ENCODE peak calls at places on chromosomes 16 and 17, in six cellular contexts. E is ureter; X is stimulated activated CD8-positive, alpha-beta memory T cell treated with anti-CD3 and anti-CD28 coated beads, Interleukin-15, amount 100 ng/mL, for 1 hour; B is WTC11; U is AG08395; T is ovary. V is an unnamed sample.
A peak's percentile ranks its signal among the peaks of the same experiment; 100 is the strongest.

GRCh38 chr17:10081571-10082169 is 116.7 kb downstream of the GAS7 start:
- DNase-seq in E (no peak), X (no peak), B (no peak), U (no peak), T (no peak), V (no peak)

GRCh38 chr17:77819497-77819896 is 139.0 kb upstream of the TNRC6C start:
- DNase-seq in E (no peak), X (no peak), B (no peak), U (no peak), T (no peak), V (no peak)

GRCh38 chr16:88195021-88195581 is 187.7 kb upstream of the ZNF469 start:
- DNase-seq in E (peak; percentile 39), X (no peak), B (no peak), U (peak; percentile 31), T (peak; percentile 41), V (no peak)

GRCh38 chr17:5864910-5865657 is 205.1 kb upstream of the WSCD1 start:
- DNase-seq in E (no peak), X (no peak), B (no peak), U (no peak), T (no peak), V (no peak)

GRCh38 chr17:5769936-5770335 is 185.6 kb upstream of the NLRP1 start:
- DNase-seq in E (no peak), X (no peak), B (peak; percentile 24), U (no peak), T (no peak), V (no peak)

GRCh38 chr17:67260051-67260987 is 15.3 kb upstream of the HELZ start:
- DNase-seq in E (peak; percentile 56), X (no peak), B (no peak), U (peak; percentile 45), T (no peak), V (no peak)

GRCh38 chr17:30235386-30236296 is at the start of gene SLC6A4:
- DNase-seq in E (no peak), X (no peak), B (peak; percentile 39), U (peak; percentile 25), T (no peak), V (no peak)

GRCh38 chr17:63139356-63139755 is 173.3 kb downstream of the TANC2 start:
- DNase-seq in E (no peak), X (no peak), B (no peak), U (no peak), T (no peak), V (no peak)

GRCh38 chr16:50494501-50495491 is 53.4 kb upstream of the NKD1 start:
- DNase-seq in E (no peak), X (no peak), B (no peak), U (no peak), T (no peak), V (no peak)

GRCh38 chr17:35345926-35346771 is 27.3 kb downstream of the SLFN11 start:
- DNase-seq in E (peak; percentile 76), X (peak; percentile 6), B (peak; percentile 24), U (peak; percentile 66), T (peak; percentile 47), V (peak; percentile 82)

GRCh38 chr17:14359251-14359939 is 58.5 kb downstream of the HS3ST3B1 start:
- DNase-seq in E (peak; percentile 41), X (peak; percentile 9), B (no peak), U (no peak), T (no peak), V (no peak)

GRCh38 chr16:63945805-63946204 is 1176.1 kb downstream of the CDH11 start:
- DNase-seq in E (no peak), X (no peak), B (no peak), U (peak; percentile 6), T (no peak), V (no peak)

GRCh38 chr17:41777157-41777578 is 9.3 kb downstream of the JUP start:
- DNase-seq in E (no peak), X (no peak), B (peak; percentile 34), U (peak; percentile 27), T (no peak), V (no peak)

GRCh38 chr16:58176608-58177346 is 21.1 kb downstream of the CSNK2A2 start:
- DNase-seq in E (no peak), X (no peak), B (no peak), U (no peak), T (no peak), V (no peak)

GRCh38 chr16:27287887-27288286 is 19.3 kb upstream of the NSMCE1 start:
- DNase-seq in E (no peak), X (no peak), B (no peak), U (no peak), T (no peak), V (peak; percentile 36)

GRCh38 chr16:89094252-89094901 is 725 bp downstream of the ACSF3 start:
- DNase-seq in E (no peak), X (no peak), B (no peak), U (peak; percentile 23), T (no peak), V (no peak)

GRCh38 chr16:85162478-85163277 is 50.4 kb upstream of the CIBAR2 start:
- DNase-seq in E (peak; percentile 70), X (no peak), B (no peak), U (peak; percentile 83), T (peak; percentile 79), V (peak; percentile 84)

GRCh38 chr17:17757391-17757791 is 76.1 kb downstream of the RAI1 start:
- DNase-seq in E (no peak), X (no peak), B (no peak), U (no peak), T (no peak), V (no peak)

GRCh38 chr17:887842-888214 is 91.7 kb downstream of the NXN start:
- DNase-seq in E (no peak), X (no peak), B (no peak), U (no peak), T (no peak), V (no peak)

GRCh38 chr16:14658063-14658462 is 25.3 kb downstream of the BFAR start:
- DNase-seq in E (no peak), X (no peak), B (no peak), U (no peak), T (no peak), V (no peak)

GRCh38 chr17:62966426-62967110 is 533 bp downstream of the TANC2 start:
- DNase-seq in E (peak; percentile 71), X (peak; percentile 36), B (peak; percentile 44), U (peak; percentile 34), T (peak; percentile 79), V (no peak)

GRCh38 chr17:19991252-19991885 is 13.7 kb upstream of the AKAP10 start:
- DNase-seq in E (no peak), X (no peak), B (no peak), U (no peak), T (no peak), V (peak; percentile 38)

GRCh38 chr17:10311131-10311530 is 61.7 kb downstream of the MYH13 start:
- DNase-seq in E (no peak), X (no peak), B (no peak), U (no peak), T (no peak), V (no peak)

GRCh38 chr16:58733248-58733670 is 857 bp downstream of the GOT2 start:
- DNase-seq in E (no peak), X (no peak), B (no peak), U (peak; percentile 14), T (no peak), V (no peak)

GRCh38 chr16:66167564-66168291 is 198.8 kb upstream of the CDH5 start:
- DNase-seq in E (no peak), X (no peak), B (peak; percentile 25), U (no peak), T (no peak), V (peak; percentile 58)

GRCh38 chr17:28338056-28338768 is 2.7 kb downstream of the TNFAIP1 start:
- DNase-seq in E (no peak), X (no peak), B (no peak), U (no peak), T (no peak), V (no peak)

GRCh38 chr17:45135978-45136791 is 698 bp downstream of the ACBD4 start:
- DNase-seq in E (no peak), X (no peak), B (no peak), U (no peak), T (peak; percentile 44), V (no peak)

GRCh38 chr16:28603381-28604185 is 6.3 kb downstream of the SULT1A1 start:
- DNase-seq in E (no peak), X (no peak), B (no peak), U (no peak), T (no peak), V (no peak)

GRCh38 chr17:29039764-29040598 is 3.0 kb upstream of the PIPOX start:
- DNase-seq in E (no peak), X (no peak), B (no peak), U (peak; percentile 65), T (peak; percentile 33), V (no peak)

GRCh38 chr17:69501591-69502468 is 87.3 kb downstream of the MAP2K6 start:
- DNase-seq in E (peak; percentile 48), X (no peak), B (peak; percentile 17), U (peak; percentile 47), T (peak; percentile 33), V (no peak)

GRCh38 chr17:80666867-80667266 is 122.2 kb downstream of the RPTOR start:
- DNase-seq in E (no peak), X (no peak), B (no peak), U (no peak), T (no peak), V (no peak)

V was measured in right atrium auricular region.